ENCODE peak calls at places on chromosomes 11 and 22, in four cellular contexts. Y, B, V and N are unnamed samples.
A peak's percentile ranks its signal among the peaks of the same experiment; 100 is the strongest.

GRCh38 chr11:45603930-45604682 is 61.3 kb downstream of the CHST1 start:
- DNase-seq in Y (no peak), B (no peak), V (no peak), N (no peak)

GRCh38 chr22:41800348-41801146 is at the start of gene CCDC134:
- DNase-seq in Y (peak; percentile 68), B (peak; percentile 90), V (peak; percentile 82), N (peak; percentile 80)

GRCh38 chr11:69351460-69351859 is 57.5 kb downstream of the MYEOV start:
- DNase-seq in Y (peak; percentile 68), B (no peak), V (no peak), N (no peak)

GRCh38 chr11:47904048-47904447 is 55.9 kb upstream of the NUP160 start:
- DNase-seq in Y (no peak), B (no peak), V (no peak), N (no peak)

GRCh38 chr11:7436657-7437056 is 48.6 kb upstream of the OLFML1 start:
- DNase-seq in Y (no peak), B (peak; percentile 59), V (no peak), N (no peak)

GRCh38 chr22:39170825-39171622 is 18.5 kb upstream of the CBX7 start:
- DNase-seq in Y (peak; percentile 41), B (peak; percentile 43), V (peak; percentile 68), N (peak; percentile 75)

GRCh38 chr22:48428556-48429371 is 1398.9 kb downstream of the BRD1 start:
- DNase-seq in Y (no peak), B (no peak), V (no peak), N (no peak)

GRCh38 chr11:9565822-9566560 is 7.5 kb upstream of the WEE1 start:
- DNase-seq in Y (peak; percentile 100), B (peak; percentile 14), V (no peak), N (peak; percentile 14)

GRCh38 chr11:96035031-96035743 is 111.3 kb upstream of the MTMR2 start:
- DNase-seq in Y (no peak), B (no peak), V (no peak), N (no peak)

GRCh38 chr22:22180738-22181514 is 63.7 kb upstream of the VPREB1 start:
- DNase-seq in Y (no peak), B (no peak), V (no peak), N (no peak)

GRCh38 chr11:120316880-120317688 is 8.0 kb upstream of the TLCD5 start:
- DNase-seq in Y (no peak), B (no peak), V (no peak), N (no peak)

GRCh38 chr11:104333977-104334376 is 170.0 kb upstream of the PDGFD start:
- DNase-seq in Y (peak; percentile 11), B (no peak), V (no peak), N (no peak)

GRCh38 chr11:57263351-57263750 is 26.3 kb upstream of the APLNR start:
- DNase-seq in Y (no peak), B (no peak), V (no peak), N (no peak)

GRCh38 chr22:24592846-24593809 is at the start of gene LRRC75B:
- DNase-seq in Y (peak; percentile 82), B (peak; percentile 11), V (no peak), N (peak; percentile 44)

GRCh38 chr11:78189851-78190250 is 1.1 kb downstream of the USP35 start:
- DNase-seq in Y (no peak), B (no peak), V (no peak), N (no peak)

GRCh38 chr22:48923165-48923875 is 904.4 kb downstream of the BRD1 start:
- DNase-seq in Y (no peak), B (no peak), V (no peak), N (no peak)

GRCh38 chr22:50267591-50268390 is 2.4 kb downstream of the MAPK11 start:
- DNase-seq in Y (peak; percentile 55), B (no peak), V (peak; percentile 40), N (peak; percentile 47)

GRCh38 chr11:44409558-44410236 is 99.8 kb upstream of the ALX4 start:
- DNase-seq in Y (no peak), B (no peak), V (no peak), N (no peak)

GRCh38 chr11:78212586-78213371 is 24.1 kb downstream of the USP35 start:
- DNase-seq in Y (peak; percentile 79), B (no peak), V (no peak), N (no peak)

GRCh38 chr22:49608228-49608627 is 219.4 kb downstream of the BRD1 start:
- DNase-seq in Y (no peak), B (no peak), V (no peak), N (no peak)

GRCh38 chr11:116636341-116636968 is 136.3 kb downstream of the BUD13 start:
- DNase-seq in Y (no peak), B (no peak), V (no peak), N (no peak)

GRCh38 chr11:36672815-36673450 is 74.9 kb upstream of the RAG2 start:
- DNase-seq in Y (peak; percentile 50), B (peak; percentile 30), V (no peak), N (peak; percentile 9)

GRCh38 chr11:20080032-20080685 is 80.1 kb downstream of the DBX1 start:
- DNase-seq in Y (no peak), B (no peak), V (no peak), N (no peak)

GRCh38 chr11:111540114-111540920 is at the start of gene LAYN:
- DNase-seq in Y (no peak), B (no peak), V (no peak), N (no peak)

GRCh38 chr11:28476864-28477263 is 368.7 kb downstream of the METTL15 start:
- DNase-seq in Y (no peak), B (no peak), V (no peak), N (no peak)

GRCh38 chr11:3942160-3942955 is 86.9 kb downstream of the STIM1 start:
- DNase-seq in Y (no peak), B (peak; percentile 4), V (no peak), N (no peak)

GRCh38 chr11:114604179-114604813 is 8.7 kb upstream of the NXPE4 start:
- DNase-seq in Y (no peak), B (no peak), V (no peak), N (no peak)

GRCh38 chr11:11608783-11609232 is 13.0 kb downstream of the GALNT18 start:
- DNase-seq in Y (no peak), B (no peak), V (no peak), N (no peak)

GRCh38 chr11:2551131-2551530 is 106.3 kb downstream of the KCNQ1 start:
- DNase-seq in Y (peak; percentile 11), B (no peak), V (no peak), N (no peak)

GRCh38 chr11:56172256-56172835 is 4.1 kb upstream of the OR5J2 start:
- DNase-seq in Y (no peak), B (no peak), V (no peak), N (no peak)

GRCh38 chr11:61917357-61918109 is at the start of gene RAB3IL1:
- DNase-seq in Y (no peak), B (no peak), V (no peak), N (no peak)